ENCODE peak calls at places on chromosome 17, in five cellular contexts. One of them, this sample, is unnamed.

GRCh38 chr17:42827472-42827871 is 3.4 kb upstream of the BECN1 start:
- DNase-seq in BJ: no peak
- DNase-seq in T-helper 17 cell: no peak
- DNase-seq in germinal center: no peak
- DNase-seq in right atrium auricular region: no peak
- DNase-seq in this sample: no peak

GRCh38 chr17:7263071-7263800 is 958 bp upstream of the CLDN7 start:
- DNase-seq in T-helper 17 cell: no peak
- DNase-seq in germinal center: peak; percentile 18
- DNase-seq in right atrium auricular region: no peak
- DNase-seq in BJ: no peak
- DNase-seq in this sample: no peak

GRCh38 chr17:77393274-77393600 is 252.5 kb downstream of the SEC14L1 start:
- DNase-seq in T-helper 17 cell: no peak
- DNase-seq in right atrium auricular region: no peak
- DNase-seq in BJ: no peak
- DNase-seq in germinal center: no peak
- DNase-seq in this sample: no peak

GRCh38 chr17:66432558-66432957 is 130.1 kb downstream of the PRKCA start:
- DNase-seq in right atrium auricular region: no peak
- DNase-seq in T-helper 17 cell: no peak
- DNase-seq in germinal center: no peak
- DNase-seq in BJ: no peak
- DNase-seq in this sample: no peak

GRCh38 chr17:56505154-56505756 is 88.2 kb upstream of the NOG start:
- DNase-seq in germinal center: no peak
- DNase-seq in right atrium auricular region: no peak
- DNase-seq in BJ: no peak
- DNase-seq in T-helper 17 cell: no peak
- DNase-seq in this sample: no peak

GRCh38 chr17:49703557-49704277 is 4.0 kb downstream of the SLC35B1 start:
- DNase-seq in right atrium auricular region: no peak
- DNase-seq in T-helper 17 cell: no peak
- DNase-seq in BJ: no peak
- DNase-seq in germinal center: no peak
- DNase-seq in this sample: peak; percentile 3

GRCh38 chr17:82956726-82957468 is 117.1 kb upstream of the ZNF750 start:
- DNase-seq in right atrium auricular region: no peak
- DNase-seq in T-helper 17 cell: no peak
- DNase-seq in germinal center: no peak
- DNase-seq in BJ: no peak
- DNase-seq in this sample: no peak

GRCh38 chr17:66920426-66920825 is 44.1 kb upstream of the CACNG4 start:
- DNase-seq in BJ: no peak
- DNase-seq in germinal center: no peak
- DNase-seq in T-helper 17 cell: no peak
- DNase-seq in right atrium auricular region: no peak
- DNase-seq in this sample: no peak

GRCh38 chr17:47207143-47208067 is 1.7 kb upstream of the MYL4 start:
- DNase-seq in right atrium auricular region: no peak
- DNase-seq in T-helper 17 cell: no peak
- DNase-seq in germinal center: peak; percentile 34
- DNase-seq in BJ: no peak
- DNase-seq in this sample: no peak

GRCh38 chr17:57527437-57528083 is 217.5 kb downstream of the CCDC182 start:
- DNase-seq in germinal center: no peak
- DNase-seq in BJ: no peak
- DNase-seq in T-helper 17 cell: no peak
- DNase-seq in right atrium auricular region: no peak
- DNase-seq in this sample: no peak

GRCh38 chr17:8333281-8333680 is 6.4 kb upstream of the ODF4 start:
- DNase-seq in germinal center: no peak
- DNase-seq in BJ: no peak
- DNase-seq in T-helper 17 cell: no peak
- DNase-seq in right atrium auricular region: no peak
- DNase-seq in this sample: no peak

GRCh38 chr17:28485049-28485448 is 11.6 kb downstream of the SLC13A2 start:
- DNase-seq in germinal center: no peak
- DNase-seq in BJ: no peak
- DNase-seq in T-helper 17 cell: no peak
- DNase-seq in right atrium auricular region: no peak
- DNase-seq in this sample: no peak